ENCODE peak calls at places on chromosome 19, in five cellular contexts. C, J, X, N and P are unnamed samples.

GRCh38 chr19:14943601-14944000 is 2.3 kb downstream of the OR7C2 start:
- DNase-seq in J (no peak), X (no peak), N (no peak), C (no peak), P (peak)

GRCh38 chr19:10603873-10604459 is 16.9 kb upstream of the AP1M2 start:
- DNase-seq in N (no peak), X (peak), J (peak), C (peak), P (peak)

GRCh38 chr19:36101550-36102327 is 9.2 kb upstream of the OVOL3 start:
- DNase-seq in N (no peak), C (no peak), J (no peak), X (no peak), P (no peak)

GRCh38 chr19:373391-374182 is 29.0 kb upstream of the MIER2 start:
- DNase-seq in C (no peak), N (no peak), X (peak), J (no peak), P (no peak)

GRCh38 chr19:32652893-32653625 is 21.9 kb downstream of the ANKRD27 start:
- DNase-seq in J (no peak), C (no peak), N (no peak), X (no peak), P (no peak)

GRCh38 chr19:18869231-18869575 is 26.8 kb downstream of the CERS1 start:
- DNase-seq in C (no peak), N (no peak), X (no peak), J (no peak), P (no peak)

GRCh38 chr19:1469200-1469935 is 9.6 kb downstream of the C19orf25 start:
- DNase-seq in C (no peak), J (no peak), N (no peak), X (peak), P (no peak)

GRCh38 chr19:32570081-32570785 is 10.8 kb upstream of the PDCD5 start:
- DNase-seq in C (peak), N (no peak), X (peak), J (peak), P (peak)

GRCh38 chr19:35779033-35779432 is 3.7 kb downstream of the ARHGAP33 start:
- DNase-seq in N (no peak), J (no peak), C (no peak), X (no peak), P (no peak)

GRCh38 chr19:46704379-46705076 is 12.4 kb downstream of the PRKD2 start:
- DNase-seq in C (peak), N (peak), J (peak), X (peak), P (peak)

GRCh38 chr19:4504297-4504701 is 14.0 kb downstream of the PLIN4 start:
- DNase-seq in C (no peak), N (no peak), J (no peak), X (no peak), P (peak)

GRCh38 chr19:51450730-51451307 is 7.4 kb downstream of the SIGLEC8 start:
- DNase-seq in J (no peak), X (peak), C (no peak), N (no peak), P (no peak)

GRCh38 chr19:53041366-53041765 is 3.2 kb upstream of the ERVV-2 start:
- DNase-seq in C (no peak), J (no peak), X (no peak), N (no peak), P (no peak)

GRCh38 chr19:41321600-41322270 is 11.8 kb downstream of the CCDC97 start:
- DNase-seq in N (no peak), X (no peak), C (no peak), J (peak), P (no peak)

GRCh38 chr19:34260771-34261173 is 6.4 kb downstream of the GARRE1 start:
- DNase-seq in J (no peak), X (no peak), N (no peak), C (no peak), P (no peak)

GRCh38 chr19:1397838-1398237 is 3.5 kb downstream of the GAMT start:
- DNase-seq in J (no peak), C (no peak), N (no peak), X (no peak), P (peak)

GRCh38 chr19:11418518-11419506 is at the start of gene RGL3:
- DNase-seq in N (no peak), C (no peak), J (no peak), X (peak), P (no peak)

GRCh38 chr19:55750715-55751114 is 8.2 kb upstream of the RFPL4A start:
- DNase-seq in N (no peak), C (no peak), J (no peak), X (no peak), P (no peak)

GRCh38 chr19:907183-907853 is 5.7 kb downstream of the R3HDM4 start:
- DNase-seq in N (no peak), X (no peak), J (no peak), C (peak), P (no peak)

GRCh38 chr19:16853066-16853465 is 23.9 kb downstream of the SIN3B start:
- DNase-seq in J (no peak), N (no peak), C (no peak), X (no peak), P (no peak)

GRCh38 chr19:28523619-28524018 is 689.3 kb downstream of the UQCRFS1 start:
- DNase-seq in X (no peak), C (no peak), N (no peak), J (no peak), P (no peak)

GRCh38 chr19:10876459-10877240 is 5.3 kb downstream of the CARM1 start:
- DNase-seq in C (no peak), J (no peak), X (no peak), N (no peak), P (peak)

GRCh38 chr19:54444737-54445136 is 4.3 kb upstream of the LENG8 start:
- DNase-seq in J (no peak), X (no peak), C (no peak), N (no peak), P (no peak)

GRCh38 chr19:43664008-43664407 is 6.0 kb downstream of the PLAUR start:
- DNase-seq in N (no peak), X (peak), C (peak), J (no peak), P (peak)

GRCh38 chr19:17346109-17346671 is 8.8 kb downstream of the GTPBP3 start:
- DNase-seq in C (peak), N (peak), X (peak), J (peak), P (peak)

GRCh38 chr19:3359850-3360493 is 6.4 kb upstream of the NFIC start:
- DNase-seq in X (peak), C (no peak), J (no peak), N (no peak), P (no peak)

GRCh38 chr19:54105796-54106195 is 3.1 kb downstream of the NDUFA3 start:
- DNase-seq in X (peak), N (no peak), C (no peak), J (no peak), P (no peak)

GRCh38 chr19:35459414-35460082 is 11.5 kb downstream of the FFAR2 start:
- DNase-seq in X (no peak), J (peak), N (no peak), C (no peak), P (no peak)

GRCh38 chr19:18349524-18350128 is 9.2 kb downstream of the PGPEP1 start:
- DNase-seq in X (peak), N (peak), C (no peak), J (peak), P (peak)

GRCh38 chr19:12880551-12881171 is 588 bp downstream of the DNASE2 start:
- DNase-seq in X (peak), N (no peak), C (no peak), J (no peak), P (no peak)

GRCh38 chr19:17220207-17220758 is 5.1 kb downstream of the USE1 start:
- DNase-seq in X (no peak), N (no peak), J (peak), C (no peak), P (peak)

GRCh38 chr19:45999653-46000121 is 4.4 kb downstream of the CCDC61 start:
- DNase-seq in X (no peak), J (peak), N (no peak), C (no peak), P (peak)

GRCh38 chr19:18650468-18651001 is 13.7 kb downstream of the KLHL26 start:
- DNase-seq in N (no peak), J (peak), X (no peak), C (no peak), P (no peak)

GRCh38 chr19:47704656-47705055 is 8.6 kb upstream of the EHD2 start:
- DNase-seq in N (no peak), C (no peak), X (no peak), J (no peak), P (no peak)

GRCh38 chr19:41530761-41531301 is 45.1 kb upstream of the CEACAM21 start:
- DNase-seq in C (no peak), J (peak), X (no peak), N (no peak), P (peak)

GRCh38 chr19:49189259-49189658 is 31.7 kb downstream of the TRPM4 start:
- DNase-seq in N (no peak), X (no peak), J (no peak), C (no peak), P (no peak)

GRCh38 chr19:15124572-15125231 is 17.5 kb downstream of the SYDE1 start:
- DNase-seq in J (peak), X (no peak), C (no peak), N (no peak), P (no peak)